ENCODE peak calls at places on chromosomes 7 and 10, in four cellular contexts. One of them, this sample, is unnamed. For H3K9me3 and H3K9me1, the result is how much of the 10 kb centered on the place peaks cover.

GRCh38 chr10:78752708-78753107 is 316.1 kb upstream of the ZMIZ1 start:
- DNase-seq in IMR-90: peak
- DNase-seq in K562: no peak
- DNase-seq in endothelial cell of umbilical vein: no peak
- DNase-seq in this sample: no peak

GRCh38 chr10:133270204-133270603 is 6.5 kb downstream of the ADAM8 start:
- DNase-seq in endothelial cell of umbilical vein: no peak
- DNase-seq in K562: no peak
- DNase-seq in IMR-90: no peak
- DNase-seq in this sample: no peak

GRCh38 chr10:131775833-131776232 is 125.0 kb upstream of the PPP2R2D start:
- DNase-seq in K562: no peak
- DNase-seq in endothelial cell of umbilical vein: no peak
- DNase-seq in IMR-90: no peak
- DNase-seq in this sample: no peak

GRCh38 chr10:131019696-131020095 is 291.8 kb downstream of the TCERG1L start:
- DNase-seq in endothelial cell of umbilical vein: no peak
- DNase-seq in IMR-90: no peak
- DNase-seq in K562: no peak
- DNase-seq in this sample: no peak

GRCh38 chr7:84110400-84110799 is 84.2 kb downstream of the SEMA3A start:
- DNase-seq in endothelial cell of umbilical vein: no peak
- DNase-seq in IMR-90: no peak
- DNase-seq in K562: no peak
- DNase-seq in this sample: no peak

GRCh38 chr7:5615190-5616070 is 166.0 kb downstream of the RNF216 start:
- DNase-seq in IMR-90: no peak
- DNase-seq in K562: no peak
- DNase-seq in endothelial cell of umbilical vein: no peak
- DNase-seq in this sample: no peak

GRCh38 chr10:132488231-132488821 is 49.3 kb upstream of the INPP5A start:
- DNase-seq in K562: no peak
- DNase-seq in IMR-90: no peak
- DNase-seq in endothelial cell of umbilical vein: no peak
- DNase-seq in this sample: no peak

GRCh38 chr10:24156686-24157085 is 52.3 kb upstream of the KIAA1217 start:
- DNase-seq in K562: no peak
- DNase-seq in endothelial cell of umbilical vein: no peak
- DNase-seq in IMR-90: no peak
- DNase-seq in this sample: no peak

GRCh38 chr7:36224916-36225858 is 72.1 kb downstream of the EEPD1 start:
- DNase-seq in K562: no peak
- DNase-seq in endothelial cell of umbilical vein: no peak
- DNase-seq in IMR-90: peak
- DNase-seq in this sample: no peak

GRCh38 chr10:112658900-112659328 is 211.9 kb downstream of the VTI1A start:
- DNase-seq in IMR-90: no peak
- DNase-seq in endothelial cell of umbilical vein: no peak
- DNase-seq in K562: no peak
- DNase-seq in this sample: no peak

GRCh38 chr10:51231754-51232153 is 157.5 kb downstream of the PRKG1 start:
- DNase-seq in IMR-90: no peak
- DNase-seq in endothelial cell of umbilical vein: no peak
- DNase-seq in K562: no peak
- DNase-seq in this sample: no peak

GRCh38 chr10:86004310-86004709 is 362.3 kb downstream of the GRID1 start:
- DNase-seq in endothelial cell of umbilical vein: no peak
- DNase-seq in K562: no peak
- DNase-seq in IMR-90: no peak
- DNase-seq in this sample: no peak

GRCh38 chr7:131183611-131184119 is 144.0 kb upstream of the MKLN1 start:
- DNase-seq in endothelial cell of umbilical vein: no peak
- DNase-seq in K562: no peak
- DNase-seq in IMR-90: peak
- DNase-seq in this sample: no peak

GRCh38 chr10:115895196-115895595 is 377.8 kb downstream of the GFRA1 start:
- DNase-seq in K562: no peak
- DNase-seq in IMR-90: no peak
- DNase-seq in endothelial cell of umbilical vein: no peak
- DNase-seq in this sample: no peak

GRCh38 chr10:22477365-22478287 is 132.3 kb downstream of the SPAG6 start:
- DNase-seq in IMR-90: no peak
- DNase-seq in endothelial cell of umbilical vein: no peak
- DNase-seq in K562: no peak
- DNase-seq in this sample: no peak

GRCh38 chr7:50416509-50417299 is 33.4 kb downstream of the FIGNL1 start:
- DNase-seq in endothelial cell of umbilical vein: no peak
- DNase-seq in K562: no peak
- DNase-seq in IMR-90: no peak
- DNase-seq in this sample: no peak

GRCh38 chr10:63414481-63415260 is 51.1 kb downstream of the JMJD1C start:
- DNase-seq in endothelial cell of umbilical vein: peak
- DNase-seq in K562: no peak
- DNase-seq in IMR-90: peak
- DNase-seq in this sample: no peak

GRCh38 chr7:87331687-87332256 is 13.7 kb upstream of the CROT start:
- DNase-seq in endothelial cell of umbilical vein: no peak
- DNase-seq in K562: no peak
- DNase-seq in IMR-90: no peak
- DNase-seq in this sample: no peak

GRCh38 chr7:87328281-87328680 is 17.2 kb upstream of the CROT start:
- DNase-seq in K562: peak
- DNase-seq in endothelial cell of umbilical vein: no peak
- DNase-seq in IMR-90: peak
- DNase-seq in this sample: no peak

GRCh38 chr7:87330316-87330715 is 15.1 kb upstream of the CROT start:
- DNase-seq in IMR-90: no peak
- DNase-seq in K562: no peak
- DNase-seq in endothelial cell of umbilical vein: no peak
- DNase-seq in this sample: no peak

GRCh38 chr7:87332321-87332720 is 13.1 kb upstream of the CROT start:
- DNase-seq in IMR-90: no peak
- DNase-seq in endothelial cell of umbilical vein: no peak
- DNase-seq in K562: no peak
- DNase-seq in this sample: no peak

GRCh38 chr7:87330942-87331341 is 14.5 kb upstream of the CROT start:
- DNase-seq in endothelial cell of umbilical vein: peak
- DNase-seq in K562: peak
- DNase-seq in IMR-90: no peak
- DNase-seq in this sample: no peak
- H3K9me3 ChIP-seq in endothelial cell of umbilical vein: under half
- H3K9me3 ChIP-seq in K562: under half
- H3K9me3 ChIP-seq in IMR-90: under half
- H3K9me3 ChIP-seq in this sample: under half

GRCh38 chr10:9895406-9895805 is 1122.3 kb upstream of the CELF2 start:
- DNase-seq in K562: no peak
- DNase-seq in endothelial cell of umbilical vein: no peak
- DNase-seq in IMR-90: no peak
- DNase-seq in this sample: no peak

GRCh38 chr10:9900765-9901164 is 1116.9 kb upstream of the CELF2 start:
- DNase-seq in endothelial cell of umbilical vein: no peak
- DNase-seq in IMR-90: no peak
- DNase-seq in K562: no peak
- DNase-seq in this sample: no peak

GRCh38 chr10:9895981-9896380 is 1121.7 kb upstream of the CELF2 start:
- DNase-seq in endothelial cell of umbilical vein: no peak
- DNase-seq in IMR-90: no peak
- DNase-seq in K562: no peak
- DNase-seq in this sample: no peak
- H3K9me1 ChIP-seq in endothelial cell of umbilical vein: under half
- H3K9me1 ChIP-seq in IMR-90: under half
- H3K9me1 ChIP-seq in K562: under half
- H3K9me1 ChIP-seq in this sample: under half

GRCh38 chr7:122304996-122305421 is 459 bp upstream of the FEZF1 start:
- DNase-seq in endothelial cell of umbilical vein: no peak
- DNase-seq in IMR-90: no peak
- DNase-seq in K562: no peak
- DNase-seq in this sample: no peak
- H3K9me3 ChIP-seq in endothelial cell of umbilical vein: under half
- H3K9me3 ChIP-seq in IMR-90: under half
- H3K9me3 ChIP-seq in K562: under half
- H3K9me3 ChIP-seq in this sample: under half

GRCh38 chr10:20474064-20474463 is 423.0 kb downstream of the NEBL start:
- DNase-seq in endothelial cell of umbilical vein: no peak
- DNase-seq in K562: no peak
- DNase-seq in IMR-90: no peak
- DNase-seq in this sample: no peak

GRCh38 chr10:20473361-20473760 is 423.8 kb downstream of the NEBL start:
- DNase-seq in K562: no peak
- DNase-seq in IMR-90: peak
- DNase-seq in endothelial cell of umbilical vein: no peak
- DNase-seq in this sample: no peak
- H3K9me1 ChIP-seq in K562: under half
- H3K9me1 ChIP-seq in IMR-90: under half
- H3K9me1 ChIP-seq in endothelial cell of umbilical vein: under half
- H3K9me1 ChIP-seq in this sample: under half

DNA sequence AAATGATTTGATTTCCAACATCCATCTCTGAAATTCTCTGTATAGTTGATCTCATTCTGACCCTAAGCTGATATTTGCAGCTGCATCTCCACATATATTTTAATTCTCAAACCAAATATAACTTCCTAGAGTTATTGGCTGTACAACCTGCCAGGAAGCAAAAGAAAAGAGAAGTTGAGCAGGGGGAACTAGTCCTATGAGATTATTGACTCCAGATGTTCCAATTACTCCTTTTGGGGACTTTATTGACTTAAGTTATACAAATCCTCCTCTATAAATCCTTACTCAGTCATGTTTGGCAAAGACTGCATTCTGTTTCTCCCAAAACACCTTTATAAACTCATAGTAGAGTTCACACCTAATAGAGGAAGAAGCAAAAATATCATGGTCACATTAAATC is 599.4 kb upstream of the ANKRD30A start:
- DNase-seq in endothelial cell of umbilical vein: no peak
- DNase-seq in IMR-90: no peak
- DNase-seq in K562: no peak
- DNase-seq in this sample: no peak
- H3K9me3 ChIP-seq in endothelial cell of umbilical vein: under half
- H3K9me3 ChIP-seq in IMR-90: under half
- H3K9me3 ChIP-seq in K562: under half
- H3K9me3 ChIP-seq in this sample: under half

GRCh38 chr10:43262043-43262901 is 4.6 kb downstream of the RASGEF1A start:
- DNase-seq in IMR-90: no peak
- DNase-seq in K562: no peak
- DNase-seq in endothelial cell of umbilical vein: no peak
- DNase-seq in this sample: no peak
- H3K9me1 ChIP-seq in IMR-90: under half
- H3K9me1 ChIP-seq in K562: under half
- H3K9me1 ChIP-seq in endothelial cell of umbilical vein: under half
- H3K9me1 ChIP-seq in this sample: under half

DNA sequence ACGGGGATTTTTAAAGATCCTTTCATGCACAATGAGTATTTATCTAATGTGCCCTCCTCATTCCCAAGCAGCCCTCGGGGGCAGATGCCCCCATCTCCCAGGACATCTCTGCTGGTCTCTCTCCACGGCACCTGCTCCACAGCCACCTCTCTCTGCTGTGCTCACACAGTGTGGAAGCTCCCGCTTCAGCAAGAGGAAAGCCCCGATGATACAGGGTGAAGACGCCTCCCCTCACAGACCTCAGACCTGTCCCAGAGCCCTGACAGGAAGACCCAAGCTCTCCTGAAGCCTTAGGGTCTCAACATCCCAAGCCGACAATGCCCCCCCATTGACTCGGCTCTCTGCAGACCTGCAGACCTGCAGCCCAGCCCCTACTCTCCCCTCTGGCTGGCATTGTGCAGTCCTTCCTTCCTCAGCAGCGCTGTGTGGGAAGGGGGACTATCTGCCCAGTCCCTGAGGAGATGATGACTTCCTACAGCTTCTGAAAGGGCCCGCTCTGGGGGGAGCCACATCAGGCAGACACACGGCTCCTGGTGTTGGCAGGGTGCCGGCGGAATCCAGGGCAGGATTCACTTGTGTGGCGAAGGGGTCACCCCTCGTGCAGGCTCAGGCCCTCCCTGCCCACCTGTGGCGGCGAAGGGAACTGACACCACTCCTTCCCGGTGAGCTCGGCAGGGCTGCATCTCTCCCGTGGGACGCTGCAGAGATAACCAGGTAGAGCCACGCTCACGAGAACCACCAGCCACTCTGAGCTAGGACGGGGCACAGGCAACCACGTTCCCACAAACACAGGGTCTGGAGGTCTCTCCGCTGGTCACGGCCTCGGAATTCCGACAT is 61.8 kb downstream of the PTPRN2 start:
- DNase-seq in K562: peak
- DNase-seq in endothelial cell of umbilical vein: no peak
- DNase-seq in IMR-90: no peak
- DNase-seq in this sample: no peak
- H3K9me3 ChIP-seq in K562: under half
- H3K9me3 ChIP-seq in endothelial cell of umbilical vein: under half
- H3K9me3 ChIP-seq in IMR-90: half or more
- H3K9me3 ChIP-seq in this sample: under half

GRCh38 chr7:122269241-122269640 is 35.3 kb downstream of the FEZF1 start:
- DNase-seq in IMR-90: no peak
- DNase-seq in K562: no peak
- DNase-seq in endothelial cell of umbilical vein: no peak
- DNase-seq in this sample: no peak
- H3K9me1 ChIP-seq in IMR-90: under half
- H3K9me1 ChIP-seq in K562: under half
- H3K9me1 ChIP-seq in endothelial cell of umbilical vein: under half
- H3K9me1 ChIP-seq in this sample: under half

DNA sequence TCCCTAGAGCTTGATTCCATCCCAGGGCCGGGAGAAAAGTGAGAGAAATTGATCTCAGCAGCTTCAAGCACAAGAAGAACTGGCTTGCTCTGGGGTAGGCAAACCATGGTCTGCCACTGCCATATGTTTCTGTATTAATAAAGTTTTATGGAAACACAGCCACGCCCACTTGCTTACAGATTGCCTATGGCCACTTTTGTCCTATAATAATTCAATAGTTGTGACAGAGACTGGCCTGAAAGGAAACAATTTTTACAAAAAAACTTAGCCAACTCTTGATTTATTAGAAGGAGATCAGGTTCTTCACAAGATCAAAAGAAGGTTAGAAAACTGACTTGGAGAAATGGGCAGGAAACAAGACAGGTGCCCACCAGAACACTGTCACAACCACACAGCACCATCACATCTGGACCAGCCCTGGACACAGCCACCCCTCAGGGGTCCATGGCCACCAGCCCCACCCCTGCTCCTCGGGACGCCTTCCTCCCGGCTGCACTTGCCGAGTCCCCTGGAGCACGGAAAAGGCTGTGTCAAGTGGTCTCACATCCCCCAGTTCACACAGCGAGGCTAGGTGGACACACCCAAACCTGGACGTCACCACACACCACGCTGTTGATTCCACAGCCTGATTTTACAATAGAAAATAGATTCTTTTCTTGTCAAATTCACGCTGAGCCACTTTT is 85.4 kb downstream of the PTPRN2 start:
- DNase-seq in endothelial cell of umbilical vein: no peak
- DNase-seq in K562: no peak
- DNase-seq in IMR-90: no peak
- DNase-seq in this sample: no peak
- H3K9me3 ChIP-seq in endothelial cell of umbilical vein: under half
- H3K9me3 ChIP-seq in K562: under half
- H3K9me3 ChIP-seq in IMR-90: under half
- H3K9me3 ChIP-seq in this sample: under half

GRCh38 chr10:66654861-66655260 is 271.0 kb upstream of the LRRTM3 start:
- DNase-seq in endothelial cell of umbilical vein: no peak
- DNase-seq in K562: no peak
- DNase-seq in IMR-90: peak
- DNase-seq in this sample: no peak
- H3K9me1 ChIP-seq in endothelial cell of umbilical vein: under half
- H3K9me1 ChIP-seq in K562: under half
- H3K9me1 ChIP-seq in IMR-90: under half
- H3K9me1 ChIP-seq in this sample: under half